ENCODE peak calls at places on chromosomes 7 and 10, in seven cellular contexts. E is AG04449, M is foreskin fibroblast, P is suprapubic skin, Z is cardiac fibroblast, W is NB4, O is LNCaP clone FGC. K is an unnamed sample.

GRCh38 chr10:70672993-70673928 is 955 bp downstream of the ADAMTS14 start:
- DNase-seq in E (peak; percentile 63), M (peak; percentile 88), P (no peak), Z (peak; percentile 93), W (no peak), O (no peak), K (no peak)

GRCh38 chr10:132705173-132705572 is 80.8 kb downstream of the NKX6-2 start:
- DNase-seq in E (no peak), M (no peak), P (peak; percentile 61), Z (no peak), W (no peak), O (peak; percentile 90), K (no peak)

GRCh38 chr10:17616403-17617030 is 657 bp downstream of the HACD1 start:
- DNase-seq in E (no peak), M (peak; percentile 65), P (peak; percentile 84), Z (peak; percentile 53), W (peak; percentile 76), O (no peak), K (no peak)

GRCh38 chr7:23266918-23267317 is 20.3 kb downstream of the GPNMB start:
- DNase-seq in E (no peak), M (no peak), P (no peak), Z (no peak), W (no peak), O (no peak), K (no peak)

GRCh38 chr7:158572000-158572828 is 15.4 kb downstream of the PTPRN2 start:
- DNase-seq in E (no peak), M (no peak), P (no peak), Z (peak; percentile 7), W (peak; percentile 66), O (no peak), K (no peak)

GRCh38 chr7:152762056-152762455 is 2.5 kb downstream of the ACTR3B start:
- DNase-seq in E (no peak), M (peak; percentile 7), P (no peak), Z (peak; percentile 48), W (no peak), O (no peak), K (no peak)

GRCh38 chr10:68428396-68428795 is 21.3 kb upstream of the RUFY2 start:
- DNase-seq in E (no peak), M (no peak), P (no peak), Z (no peak), W (no peak), O (no peak), K (no peak)

GRCh38 chr7:25950488-25951413 is 201.2 kb upstream of the NFE2L3 start:
- DNase-seq in E (no peak), M (peak; percentile 51), P (peak; percentile 95), Z (peak; percentile 23), W (peak; percentile 99), O (peak; percentile 90), K (no peak)

GRCh38 chr10:23067939-23068775 is 27.2 kb upstream of the MSRB2 start:
- DNase-seq in E (no peak), M (peak; percentile 27), P (peak; percentile 83), Z (peak; percentile 75), W (peak; percentile 65), O (peak; percentile 63), K (peak; percentile 37)

GRCh38 chr10:105837951-105838350 is 1196.9 kb downstream of the SORCS3 start:
- DNase-seq in E (no peak), M (no peak), P (no peak), Z (peak; percentile 21), W (peak; percentile 5), O (no peak), K (no peak)

GRCh38 chr10:28722065-28722803 is 44.9 kb downstream of the BAMBI start:
- DNase-seq in E (no peak), M (peak; percentile 35), P (no peak), Z (peak; percentile 36), W (no peak), O (no peak), K (no peak)

GRCh38 chr10:528173-529165 is 161.0 kb downstream of the DIP2C start:
- DNase-seq in E (no peak), M (no peak), P (no peak), Z (no peak), W (no peak), O (no peak), K (no peak)

GRCh38 chr10:527416-527815 is 162.1 kb downstream of the DIP2C start:
- DNase-seq in E (no peak), M (peak; percentile 19), P (no peak), Z (no peak), W (no peak), O (no peak), K (no peak)

GRCh38 chr10:526651-527312 is 162.7 kb downstream of the DIP2C start:
- DNase-seq in E (no peak), M (no peak), P (no peak), Z (no peak), W (peak; percentile 32), O (no peak), K (no peak)

GRCh38 chr10:523925-524324 is 165.5 kb downstream of the DIP2C start:
- DNase-seq in E (no peak), M (no peak), P (no peak), Z (no peak), W (no peak), O (no peak), K (no peak)

DNA sequence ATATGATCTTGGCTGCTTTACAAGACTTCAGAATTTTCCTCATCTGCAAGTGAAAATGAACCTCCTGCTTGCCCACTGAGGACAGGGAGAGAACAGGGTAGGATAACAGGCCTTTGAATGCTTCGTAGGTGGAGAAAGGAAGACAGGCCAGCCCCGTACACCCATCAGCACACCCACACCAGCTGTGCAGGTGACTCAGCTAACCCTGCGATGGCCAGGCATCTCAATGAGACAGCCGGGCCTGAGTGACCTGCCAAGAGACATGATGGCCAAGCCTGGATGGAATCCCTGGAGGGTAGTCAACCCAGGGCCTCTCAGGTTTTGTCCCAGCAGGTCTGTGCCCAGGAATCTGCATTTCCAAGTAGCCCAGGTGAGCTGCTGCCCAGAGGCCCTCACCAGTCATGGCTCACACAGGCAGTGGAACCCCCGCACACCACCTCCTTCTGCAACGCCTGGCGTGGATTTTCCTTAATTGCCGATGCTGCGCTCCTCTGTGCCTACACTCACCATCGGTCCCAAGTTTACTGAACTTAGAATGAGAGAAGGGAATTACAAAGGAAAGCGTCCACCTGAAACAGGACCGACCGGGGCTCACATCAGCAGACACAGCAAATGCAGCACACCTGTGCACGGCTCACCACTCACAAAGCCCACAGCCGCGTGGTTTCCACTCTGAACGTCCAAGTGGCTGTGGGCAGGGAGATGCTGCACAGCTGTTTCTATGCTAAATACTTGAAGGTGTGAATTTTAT is 163.7 kb downstream of the DIP2C start:
- DNase-seq in E (no peak), M (no peak), P (no peak), Z (peak; percentile 22), W (no peak), O (no peak), K (no peak)
- H3K4me3 ChIP-seq in E (no peak overlapping the region), M (no peak overlapping the region), P (no peak overlapping the region), Z (no peak overlapping the region), W (no peak overlapping the region), O (no peak overlapping the region), K (no peak overlapping the region)

GRCh38 chr10:123408660-123409059 is 254.5 kb downstream of the BUB3 start:
- DNase-seq in E (no peak), M (no peak), P (no peak), Z (no peak), W (no peak), O (no peak), K (no peak)

GRCh38 chr10:123417414-123417813 is 248.7 kb upstream of the GPR26 start:
- DNase-seq in E (no peak), M (no peak), P (no peak), Z (no peak), W (no peak), O (no peak), K (no peak)

DNA sequence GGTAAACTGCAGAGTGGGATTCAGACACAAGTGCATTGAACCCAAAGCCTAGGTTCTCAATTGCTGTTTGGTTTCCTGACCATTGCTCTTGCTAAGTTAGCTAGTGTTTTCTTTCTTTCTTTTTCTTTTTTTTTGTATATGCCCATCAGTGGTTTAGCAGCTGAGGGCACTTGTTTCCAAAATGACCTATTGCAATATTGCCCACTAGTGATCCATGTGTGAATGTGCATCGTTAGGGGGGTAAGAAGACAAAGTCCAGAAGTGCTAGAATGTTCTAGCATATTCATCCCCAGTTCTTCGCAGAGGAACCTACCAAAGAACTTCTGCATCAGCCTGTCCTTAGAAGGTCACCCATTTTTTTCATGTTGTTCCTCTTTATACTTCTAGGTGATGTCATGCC is 252.8 kb upstream of the GPR26 start:
- DNase-seq in E (no peak), M (no peak), P (no peak), Z (no peak), W (no peak), O (no peak), K (no peak)
- TF ChIP-seq CTCF in E (no peak), M (no peak), P (no peak), Z (no peak), W (no peak), O (peak; percentile 11), K (no peak)

GRCh38 chr7:92832623-92833023 is 3.8 kb downstream of the CDK6 start:
- DNase-seq in E (no peak), M (no peak), P (no peak), Z (no peak), W (no peak), O (no peak), K (no peak)
- H3K4me3 ChIP-seq in E (peak overlapping the region; percentile 85), M (peak overlapping the region; percentile 71), P (peak overlapping the region; percentile 83), Z (peak overlapping the region; percentile 71), W (peak overlapping the region; percentile 68), O (peak overlapping the region; percentile 51), K (peak overlapping the region; percentile 79)

GRCh38 chr10:86730227-86730626 is 26.2 kb upstream of the BMPR1A start:
- DNase-seq in E (no peak), M (no peak), P (no peak), Z (peak; percentile 48), W (no peak), O (no peak), K (no peak)
- TF ChIP-seq CTCF in E (no peak), M (no peak), P (no peak), Z (no peak), W (no peak), O (no peak), K (no peak)

GRCh38 chr7:129613016-129613337 is 1.5 kb downstream of the NRF1 start:
- DNase-seq in E (no peak), M (no peak), P (no peak), Z (no peak), W (no peak), O (no peak), K (no peak)

GRCh38 chr7:129616530-129616929 is 5.0 kb downstream of the NRF1 start:
- DNase-seq in E (no peak), M (no peak), P (no peak), Z (no peak), W (peak; percentile 64), O (no peak), K (no peak)

GRCh38 chr7:129617178-129617577 is 5.7 kb downstream of the NRF1 start:
- DNase-seq in E (no peak), M (no peak), P (no peak), Z (no peak), W (peak; percentile 77), O (no peak), K (no peak)

GRCh38 chr7:129617607-129618006 is 6.1 kb downstream of the NRF1 start:
- DNase-seq in E (no peak), M (no peak), P (no peak), Z (no peak), W (peak; percentile 63), O (no peak), K (no peak)

DNA sequence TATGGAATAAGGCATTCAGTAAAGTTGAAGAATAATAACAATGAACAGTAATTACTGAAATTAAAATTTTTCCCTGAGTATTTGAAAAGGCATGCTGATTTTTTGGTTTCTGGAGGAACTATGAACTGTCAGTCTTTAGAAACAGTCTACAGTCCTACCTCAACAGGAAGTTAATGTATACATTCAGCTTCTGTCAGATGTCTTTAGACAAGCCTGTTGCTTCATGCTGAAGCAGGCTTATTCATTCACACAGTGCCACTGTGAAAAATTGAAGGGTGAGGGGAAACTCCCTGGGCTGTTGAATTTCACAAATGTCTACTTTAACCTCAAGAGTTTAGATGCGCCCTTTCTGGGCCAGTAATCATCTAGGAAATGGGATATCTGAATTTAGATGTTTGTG is 3.5 kb downstream of the NRF1 start:
- DNase-seq in E (peak; percentile 4), M (no peak), P (no peak), Z (peak; percentile 36), W (peak; percentile 90), O (no peak), K (no peak)
- H3K4me3 ChIP-seq in E (no peak overlapping the region), M (no peak overlapping the region), P (no peak overlapping the region), Z (no peak overlapping the region), W (peak overlapping the region; percentile 1), O (no peak overlapping the region), K (no peak overlapping the region)

K was measured in HFF-Myc.